ENCODE peak calls at places on chromosomes 16 and 17, in five cellular contexts. Q is A549, Z is cardiac muscle cell, T is OCI-LY7, J is GM12865. F is an unnamed sample.

GRCh38 chr16:11133344-11133921 is 122.6 kb downstream of the SOCS1 start:
- DNase-seq in Q (no peak), Z (peak; percentile 86), T (no peak), J (no peak), F (no peak)

GRCh38 chr17:57255182-57255775 is 1.0 kb upstream of the MSI2 start:
- DNase-seq in Q (no peak), Z (no peak), T (no peak), J (no peak), F (no peak)

GRCh38 chr17:47701603-47702002 is 7.6 kb downstream of the TBKBP1 start:
- DNase-seq in Q (no peak), Z (peak; percentile 69), T (no peak), J (no peak), F (no peak)

GRCh38 chr17:9729735-9730420 is 61.5 kb downstream of the DHRS7C start:
- DNase-seq in Q (peak; percentile 69), Z (no peak), T (no peak), J (no peak), F (no peak)

GRCh38 chr17:38556234-38556633 is 49.5 kb downstream of the SRCIN1 start:
- DNase-seq in Q (no peak), Z (no peak), T (no peak), J (no peak), F (no peak)

GRCh38 chr17:14910916-14911315 is 354.2 kb downstream of the PMP22 start:
- DNase-seq in Q (no peak), Z (no peak), T (no peak), J (no peak), F (no peak)

GRCh38 chr17:74176546-74177001 is 26.9 kb upstream of the RPL38 start:
- DNase-seq in Q (peak; percentile 74), Z (peak; percentile 82), T (peak; percentile 63), J (peak; percentile 58), F (peak; percentile 63)

GRCh38 chr16:59412275-59412841 is 678.2 kb upstream of the GOT2 start:
- DNase-seq in Q (peak; percentile 67), Z (peak; percentile 63), T (no peak), J (no peak), F (no peak)

GRCh38 chr16:18958621-18959578 is 24.8 kb upstream of the TMC7 start:
- DNase-seq in Q (no peak), Z (peak; percentile 61), T (no peak), J (no peak), F (no peak)

GRCh38 chr17:75084039-75084660 is 3.6 kb upstream of the SLC16A5 start:
- DNase-seq in Q (peak; percentile 78), Z (no peak), T (no peak), J (no peak), F (peak; percentile 73)

GRCh38 chr17:36690190-36690589 is 88.8 kb downstream of the MRM1 start:
- DNase-seq in Q (no peak), Z (no peak), T (no peak), J (no peak), F (no peak)

GRCh38 chr16:70482624-70483023 is 28.2 kb downstream of the FCSK start:
- DNase-seq in Q (no peak), Z (no peak), T (no peak), J (no peak), F (no peak)

GRCh38 chr16:3819741-3820724 is 60.5 kb downstream of the CREBBP start:
- DNase-seq in Q (peak; percentile 67), Z (peak; percentile 75), T (no peak), J (no peak), F (peak; percentile 30)

GRCh38 chr17:33725675-33726271 is 432.7 kb upstream of the ASIC2 start:
- DNase-seq in Q (peak; percentile 43), Z (peak; percentile 60), T (peak; percentile 29), J (peak; percentile 42), F (peak; percentile 33)

GRCh38 chr17:28917465-28917864 is 14.6 kb upstream of the DHRS13 start:
- DNase-seq in Q (no peak), Z (no peak), T (no peak), J (no peak), F (no peak)

GRCh38 chr17:67682196-67682595 is 35.5 kb upstream of the NOL11 start:
- DNase-seq in Q (no peak), Z (no peak), T (no peak), J (no peak), F (no peak)
- TF ChIP-seq CTCF in Q (no peak), Z (no peak), T (no peak), J (no peak), F (no peak)

GRCh38 chr17:70896843-70897242 is 727.5 kb downstream of the KCNJ2 start:
- DNase-seq in Q (no peak), Z (no peak), T (no peak), J (no peak), F (no peak)
- TF ChIP-seq CTCF in Q (no peak), Z (no peak), T (no peak), J (no peak), F (no peak)

DNA sequence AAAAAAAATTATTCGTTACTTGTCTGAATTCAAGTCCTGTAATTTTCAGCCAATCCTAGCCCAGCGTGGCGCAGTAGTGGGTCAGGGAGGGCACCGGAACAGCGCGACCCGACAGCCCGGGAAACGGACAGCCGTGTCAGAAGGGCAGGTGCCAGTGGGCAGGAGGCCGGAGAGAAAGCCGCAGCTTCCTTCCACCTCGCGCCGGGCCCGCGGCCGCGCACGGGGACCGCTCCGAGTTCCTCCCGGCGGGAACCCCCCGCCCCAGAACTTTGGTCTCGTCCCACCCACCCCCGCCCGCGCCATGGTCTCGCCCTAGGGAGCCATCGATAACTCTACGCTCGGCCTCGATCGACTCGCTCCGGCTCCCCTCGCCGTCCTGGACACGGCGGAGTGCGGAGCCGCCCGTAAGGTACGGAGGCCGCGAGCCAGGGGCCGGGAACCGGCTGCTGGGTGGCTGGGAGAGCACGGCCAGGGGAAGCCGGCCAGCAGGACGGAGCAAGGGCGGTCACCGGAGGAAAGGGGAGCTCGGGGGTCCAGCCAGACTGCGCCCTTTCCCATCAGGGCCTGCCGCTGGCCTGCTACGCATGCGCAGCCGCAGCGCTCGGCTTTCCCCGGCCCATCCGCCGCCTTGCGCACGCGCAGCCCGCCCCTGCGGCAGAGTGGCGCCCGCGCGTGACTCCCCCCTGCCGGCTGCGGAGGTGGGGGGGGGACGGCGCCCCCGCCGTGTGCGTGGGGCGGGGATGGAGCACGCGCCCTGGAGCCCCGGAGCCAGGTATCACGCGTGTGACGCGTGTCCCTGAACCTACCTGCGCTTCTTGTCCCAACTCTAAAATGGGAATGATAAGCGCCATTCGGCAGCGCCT is at the start of gene MLST8:
- DNase-seq in Q (peak; percentile 89), Z (peak; percentile 91), T (peak; percentile 92), J (peak; percentile 94), F (peak; percentile 86)
- TF ChIP-seq CTCF in Q (no peak), Z (peak; percentile 29), T (peak; percentile 29), J (peak; percentile 31), F (peak; percentile 30)

GRCh38 chr17:56174421-56174820 is 21.1 kb downstream of the ANKFN1 start:
- DNase-seq in Q (no peak), Z (no peak), T (no peak), J (no peak), F (no peak)
- TF ChIP-seq CTCF in Q (no peak), Z (no peak), T (no peak), J (no peak), F (no peak)

GRCh38 chr16:28875134-28876015 is 2.9 kb upstream of the ATP2A1 start:
- DNase-seq in Q (peak; percentile 32), Z (no peak), T (no peak), J (no peak), F (no peak)

GRCh38 chr16:28878083-28878926 is at the start of gene ATP2A1:
- DNase-seq in Q (no peak), Z (no peak), T (no peak), J (no peak), F (no peak)

GRCh38 chr16:28877642-28877975 is 679 bp upstream of the ATP2A1 start:
- DNase-seq in Q (no peak), Z (no peak), T (no peak), J (no peak), F (no peak)

GRCh38 chr16:28876016-28876659 is 2.1 kb upstream of the ATP2A1 start:
- DNase-seq in Q (no peak), Z (no peak), T (no peak), J (no peak), F (no peak)

GRCh38 chr16:28876973-28877641 is 1.2 kb upstream of the ATP2A1 start:
- DNase-seq in Q (no peak), Z (no peak), T (no peak), J (peak; percentile 48), F (peak; percentile 43)
- TF ChIP-seq CTCF in Q (no peak), Z (no peak), T (no peak), J (peak; percentile 1), F (no peak)

DNA sequence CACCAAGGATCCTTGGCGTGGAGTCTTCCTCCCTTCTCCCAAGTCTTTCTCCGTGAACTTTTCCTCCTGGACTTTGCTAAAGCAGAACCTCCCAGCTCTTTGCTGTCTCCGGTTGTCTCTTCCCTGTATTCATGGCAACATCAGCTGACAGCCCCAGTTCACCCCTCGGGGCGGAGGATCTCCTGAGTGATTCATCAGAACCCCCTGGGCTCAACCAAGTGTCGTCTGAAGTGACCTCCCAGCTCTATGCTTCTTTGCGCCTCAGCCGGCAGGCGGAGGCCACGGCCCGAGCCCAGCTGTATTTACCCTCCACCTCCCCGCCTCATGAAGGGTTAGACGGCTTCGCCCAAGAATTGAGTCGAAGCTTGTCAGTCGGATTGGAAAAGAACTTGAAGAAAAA is 943 bp downstream of the CNTROB start:
- DNase-seq in Q (peak; percentile 71), Z (peak; percentile 36), T (peak; percentile 62), J (peak; percentile 50), F (peak; percentile 37)
- TF ChIP-seq CTCF in Q (peak; percentile 11), Z (peak; percentile 38), T (peak; percentile 39), J (no peak), F (no peak)

GRCh38 chr17:58541249-58541648 is 26.8 kb upstream of the MTMR4 start:
- DNase-seq in Q (peak; percentile 43), Z (no peak), T (peak; percentile 56), J (peak; percentile 54), F (no peak)
- TF ChIP-seq CTCF in Q (peak; percentile 12), Z (peak; percentile 48), T (peak; percentile 75), J (peak; percentile 58), F (peak; percentile 35)

GRCh38 chr17:29933379-29933778 is 3.4 kb upstream of the SSH2 start:
- DNase-seq in Q (peak; percentile 61), Z (peak; percentile 53), T (no peak), J (no peak), F (no peak)
- TF ChIP-seq CTCF in Q (peak; percentile 62), Z (peak; percentile 59), T (peak; percentile 27), J (no peak), F (no peak)